ENCODE peak calls at places on chromosomes 6 and 20, in seven cellular contexts. L, G, A, Q, I, W and P are unnamed samples.

GRCh38 chr20:53224851-53225250 is 252.7 kb downstream of the TSHZ2 start:
- DNase-seq in L (no peak), G (no peak), A (no peak), Q (no peak), I (no peak), W (no peak), P (no peak)

GRCh38 chr20:58638467-58639181 is 12.5 kb upstream of the STX16 start:
- DNase-seq in L (no peak), G (no peak), A (no peak), Q (no peak), I (no peak), W (no peak), P (no peak)

GRCh38 chr20:3248167-3248992 is 9.4 kb upstream of the SLC4A11 start:
- DNase-seq in L (peak), G (peak), A (no peak), Q (no peak), I (peak), W (no peak), P (peak)

GRCh38 chr6:31538805-31539400 is 2.9 kb downstream of the DDX39B start:
- DNase-seq in L (no peak), G (no peak), A (no peak), Q (no peak), I (no peak), W (no peak), P (no peak)

GRCh38 chr6:167093922-167094432 is 28.9 kb upstream of the CCR6 start:
- DNase-seq in L (no peak), G (no peak), A (no peak), Q (peak), I (no peak), W (no peak), P (no peak)

GRCh38 chr6:166958926-166959861 is 2.8 kb upstream of the RNASET2 start:
- DNase-seq in L (no peak), G (no peak), A (no peak), Q (no peak), I (no peak), W (peak), P (no peak)

GRCh38 chr6:3699231-3699630 is 52.3 kb downstream of the PXDC1 start:
- DNase-seq in L (no peak), G (no peak), A (no peak), Q (no peak), I (no peak), W (no peak), P (no peak)

GRCh38 chr6:137933696-137934095 is 66.6 kb downstream of the TNFAIP3 start:
- DNase-seq in L (no peak), G (no peak), A (peak), Q (no peak), I (no peak), W (peak), P (no peak)

GRCh38 chr6:28940859-28941680 is 17.3 kb upstream of the TRIM27 start:
- DNase-seq in L (peak), G (peak), A (peak), Q (peak), I (peak), W (peak), P (peak)

GRCh38 chr20:51540585-51540984 is 1.9 kb downstream of the NFATC2 start:
- DNase-seq in L (no peak), G (no peak), A (no peak), Q (no peak), I (no peak), W (no peak), P (no peak)

GRCh38 chr6:29531668-29532067 is 27.9 kb downstream of the UBD start:
- DNase-seq in L (no peak), G (no peak), A (no peak), Q (no peak), I (no peak), W (no peak), P (no peak)

GRCh38 chr6:23735151-23735550 is 390.9 kb upstream of the NRSN1 start:
- DNase-seq in L (no peak), G (no peak), A (no peak), Q (no peak), I (no peak), W (no peak), P (no peak)

GRCh38 chr6:18509871-18510643 is 122.9 kb downstream of the RNF144B start:
- DNase-seq in L (no peak), G (no peak), A (no peak), Q (no peak), I (no peak), W (no peak), P (no peak)

GRCh38 chr20:19952392-19952791 is 64.8 kb upstream of the NAA20 start:
- DNase-seq in L (no peak), G (no peak), A (no peak), Q (no peak), I (no peak), W (no peak), P (no peak)

GRCh38 chr6:108592371-108593337 is 31.9 kb downstream of the FOXO3 start:
- DNase-seq in L (no peak), G (peak), A (no peak), Q (no peak), I (no peak), W (peak), P (no peak)

GRCh38 chr6:36850001-36850400 is 10.8 kb upstream of the CPNE5 start:
- DNase-seq in L (no peak), G (no peak), A (no peak), Q (no peak), I (no peak), W (no peak), P (no peak)

GRCh38 chr6:71181565-71181964 is 107.0 kb upstream of the OGFRL1 start:
- DNase-seq in L (peak), G (no peak), A (no peak), Q (no peak), I (peak), W (peak), P (peak)

GRCh38 chr6:39209360-39209811 is 19.9 kb downstream of the KCNK5 start:
- DNase-seq in L (no peak), G (no peak), A (no peak), Q (no peak), I (no peak), W (no peak), P (no peak)

GRCh38 chr20:23126281-23127061 is 40.3 kb upstream of the CD93 start:
- DNase-seq in L (no peak), G (no peak), A (no peak), Q (no peak), I (no peak), W (no peak), P (no peak)